ENCODE peak calls at places on chromosome 6, in ten cellular contexts. B is stomach, S is brain microvascular endothelial cell, O is IMR-90, D is adipocyte, P is WERI-Rb-1, G is fibroblast of mammary gland, N is cardiac fibroblast, E is epithelial cell of esophagus, M is AG04450. U is an unnamed sample.

GRCh38 chr6:150272264-150272975 is 96.4 kb upstream of the IYD start:
- DNase-seq in M (no peak), E (peak), N (no peak), G (no peak), B (no peak), D (no peak), O (no peak), P (no peak), S (no peak), U (no peak)

GRCh38 chr6:44668391-44668930 is 281.0 kb downstream of the CDC5L start:
- DNase-seq in M (no peak), N (no peak), P (no peak), S (no peak), D (no peak), G (no peak), E (no peak), B (no peak), O (no peak), U (no peak)

GRCh38 chr6:52526634-52527033 is 50.2 kb downstream of the TRAM2 start:
- DNase-seq in D (no peak), B (no peak), P (no peak), E (peak), G (no peak), S (no peak), O (peak), M (no peak), N (no peak), U (no peak)

GRCh38 chr6:44149369-44150012 is 9.1 kb upstream of the CAPN11 start:
- DNase-seq in O (no peak), M (no peak), B (no peak), N (no peak), S (no peak), P (no peak), D (no peak), G (no peak), E (no peak), U (no peak)

GRCh38 chr6:111173946-111174345 is 86.6 kb downstream of the SLC16A10 start:
- DNase-seq in E (no peak), P (peak), M (no peak), S (no peak), N (no peak), D (no peak), B (no peak), O (no peak), G (no peak), U (no peak)

GRCh38 chr6:116685437-116685993 is 4.5 kb downstream of the KPNA5 start:
- DNase-seq in E (no peak), D (no peak), G (peak), O (no peak), P (no peak), N (no peak), S (no peak), M (no peak), B (no peak), U (no peak)

GRCh38 chr6:36729169-36729549 is 31.5 kb downstream of the RAB44 start:
- DNase-seq in N (peak), O (no peak), M (no peak), G (peak), B (no peak), S (no peak), D (no peak), E (no peak), P (no peak), U (no peak)

GRCh38 chr6:134589512-134589911 is 271.6 kb upstream of the SGK1 start:
- DNase-seq in G (peak), N (peak), M (peak), D (peak), S (peak), E (peak), B (no peak), P (no peak), O (peak), U (no peak)

GRCh38 chr6:105272783-105273182 is 93.0 kb upstream of the POPDC3 start:
- DNase-seq in D (peak), E (peak), M (no peak), P (peak), O (peak), S (no peak), B (peak), N (peak), G (peak), U (no peak)

GRCh38 chr6:11732036-11732545 is 46.5 kb downstream of the ADTRP start:
- DNase-seq in S (peak), O (peak), M (no peak), N (peak), G (peak), E (no peak), D (no peak), B (peak), P (no peak), U (peak)

GRCh38 chr6:136677822-136678221 is 114.5 kb downstream of the MAP3K5 start:
- DNase-seq in P (no peak), O (no peak), E (peak), M (no peak), D (no peak), B (no peak), G (no peak), S (no peak), N (no peak), U (no peak)

GRCh38 chr6:140178550-140179334 is 804.3 kb upstream of the CITED2 start:
- DNase-seq in N (peak), M (peak), E (peak), O (peak), P (no peak), S (peak), G (peak), B (no peak), D (peak), U (no peak)

GRCh38 chr6:12602951-12603710 is 113.4 kb upstream of the PHACTR1 start:
- DNase-seq in N (peak), E (peak), O (peak), S (peak), P (no peak), D (peak), G (peak), B (peak), M (no peak), U (peak)

GRCh38 chr6:138973481-138974140 is 14.4 kb downstream of the REPS1 start:
- DNase-seq in S (peak), O (peak), D (peak), G (peak), P (no peak), M (no peak), E (no peak), N (peak), B (no peak), U (no peak)

GRCh38 chr6:82040405-82041221 is 206.9 kb downstream of the IBTK start:
- DNase-seq in G (peak), S (peak), E (peak), P (peak), B (no peak), N (peak), O (peak), D (peak), M (peak), U (peak)

GRCh38 chr6:128882560-128882959 is 378 bp upstream of the LAMA2 start:
- DNase-seq in O (peak), N (no peak), M (no peak), S (no peak), P (no peak), G (no peak), E (no peak), B (no peak), D (no peak), U (no peak)

GRCh38 chr6:56786256-56786655 is 143.6 kb upstream of the DST start:
- DNase-seq in N (no peak), G (no peak), P (no peak), S (no peak), M (no peak), O (no peak), B (no peak), D (no peak), E (no peak), U (no peak)

GRCh38 chr6:36820700-36821580 is 18.3 kb downstream of the CPNE5 start:
- DNase-seq in G (peak), B (no peak), S (peak), E (peak), D (peak), P (peak), M (peak), N (peak), O (peak), U (no peak)

GRCh38 chr6:20286968-20287565 is 74.8 kb upstream of the MBOAT1 start:
- DNase-seq in G (peak), P (no peak), B (no peak), S (no peak), M (no peak), N (no peak), E (no peak), O (peak), D (no peak), U (no peak)

GRCh38 chr6:42988486-42989020 is 4.2 kb downstream of the PPP2R5D start:
- DNase-seq in M (no peak), G (peak), S (no peak), D (peak), E (peak), N (peak), P (no peak), B (no peak), O (peak), U (no peak)

GRCh38 chr6:43254846-43255245 is 11.6 kb downstream of the TTBK1 start:
- DNase-seq in P (no peak), E (no peak), D (no peak), B (no peak), G (no peak), M (no peak), O (no peak), N (no peak), S (no peak), U (no peak)

GRCh38 chr6:56841751-56842150 is 113.2 kb upstream of the BEND6 start:
- DNase-seq in D (peak), N (no peak), S (no peak), M (no peak), E (no peak), P (no peak), O (no peak), G (no peak), B (no peak), U (no peak)

GRCh38 chr6:4962905-4963304 is 40.9 kb downstream of the RPP40 start:
- DNase-seq in E (no peak), M (no peak), S (peak), D (peak), P (no peak), G (no peak), N (no peak), O (no peak), B (no peak), U (no peak)

GRCh38 chr6:11207199-11207968 is 25.1 kb downstream of the NEDD9 start:
- DNase-seq in P (no peak), B (peak), M (peak), S (peak), D (peak), E (peak), N (peak), G (peak), O (peak), U (no peak)

GRCh38 chr6:30963641-30964040 is 19.9 kb upstream of the MUC21 start:
- DNase-seq in N (no peak), S (no peak), G (peak), P (no peak), E (peak), B (no peak), O (peak), D (no peak), M (no peak), U (no peak)

DNA sequence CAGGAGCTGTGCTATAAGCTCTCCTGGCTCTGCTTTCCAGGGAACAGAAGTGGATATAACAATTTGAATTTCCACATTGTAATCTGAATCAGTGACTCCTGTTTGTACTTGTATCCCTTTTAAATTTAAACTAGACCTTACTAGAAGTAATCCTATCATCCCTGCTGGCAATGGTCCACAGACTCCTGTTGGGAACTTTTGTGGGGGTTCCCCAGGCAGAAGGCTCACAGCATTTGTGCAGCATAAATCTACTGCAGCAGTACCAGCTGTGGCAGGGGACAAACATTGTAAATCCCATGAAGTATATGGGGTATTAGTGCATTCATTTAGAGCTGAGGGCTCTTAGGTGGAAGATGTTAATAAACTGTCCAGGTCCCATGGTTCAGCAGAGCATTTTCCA is 12.0 kb upstream of the PDCD2 start:
- DNase-seq in S (no peak), B (no peak), O (no peak), N (no peak), M (no peak), G (no peak), E (no peak), D (no peak), P (peak), U (no peak)
- H3K4me3 ChIP-seq in S (no peak), B (no peak), O (no peak), N (no peak), M (no peak), G (no peak), E (no peak), D (no peak), P (no peak), U (no peak)

DNA sequence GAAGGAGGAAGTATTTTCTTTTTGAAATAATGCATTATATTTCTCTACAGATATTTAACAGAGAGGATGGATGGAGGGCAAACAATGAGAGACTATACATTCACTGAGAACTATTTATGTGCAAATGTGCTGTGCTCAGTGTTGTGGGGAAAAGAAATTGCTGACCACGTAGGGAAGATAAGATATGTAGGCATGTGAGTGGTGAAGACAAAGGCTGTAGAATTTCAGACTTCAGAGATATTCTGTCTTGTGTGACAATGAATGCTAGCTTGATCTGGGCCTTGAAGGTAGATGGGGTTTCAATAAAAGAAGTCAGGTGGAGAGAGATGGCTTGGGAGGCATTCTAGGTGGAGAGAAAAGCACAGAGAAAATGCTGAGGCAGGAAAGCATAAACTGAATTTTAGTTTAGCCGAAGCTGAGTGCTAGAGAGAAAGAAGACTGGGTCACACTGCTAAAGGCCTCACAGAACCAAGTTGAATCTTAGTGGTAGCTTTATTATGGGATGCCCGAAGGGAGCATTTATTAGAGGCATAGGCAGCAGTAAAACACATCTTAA is 56.9 kb upstream of the EEF1A1 start:
- DNase-seq in S (peak), B (no peak), P (no peak), N (peak), G (no peak), E (no peak), M (no peak), O (no peak), D (no peak), U (peak)
- H3K4me3 ChIP-seq in S (no peak), B (no peak), P (no peak), N (no peak), G (no peak), E (no peak), M (no peak), O (no peak), D (no peak), U (no peak)

GRCh38 chr6:15335916-15336315 is 90.0 kb downstream of the JARID2 start:
- DNase-seq in E (no peak), N (no peak), B (no peak), M (no peak), D (no peak), S (no peak), G (no peak), O (no peak), P (no peak), U (no peak)
- H3K4me3 ChIP-seq in E (no peak), N (no peak), B (no peak), M (no peak), D (no peak), S (no peak), G (no peak), O (no peak), P (no peak), U (no peak)

DNA sequence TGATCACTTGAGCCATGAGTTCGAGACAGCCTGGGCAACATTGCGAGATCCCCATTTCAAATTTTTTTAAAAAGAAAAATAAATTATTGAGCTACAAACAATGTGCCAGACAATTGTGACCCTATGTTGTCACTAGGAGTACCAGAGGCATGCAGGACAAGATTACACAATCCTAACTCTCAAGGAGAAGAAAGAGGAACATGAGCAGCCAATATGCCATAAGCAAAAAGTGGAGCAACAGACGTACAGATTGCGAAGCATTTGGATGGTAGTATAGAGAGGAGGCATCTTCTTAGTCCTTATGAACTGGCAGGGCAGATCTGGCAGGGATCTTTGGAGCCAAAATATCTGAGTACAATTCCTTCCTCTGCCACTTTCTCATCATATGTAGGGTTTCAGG is 156.4 kb downstream of the OR2B2 start:
- DNase-seq in M (no peak), P (no peak), G (no peak), N (no peak), D (no peak), S (no peak), E (no peak), B (no peak), O (no peak), U (no peak)
- H3K4me3 ChIP-seq in M (no peak), P (no peak), G (no peak), N (no peak), D (no peak), S (no peak), E (no peak), B (no peak), O (no peak), U (no peak)

GRCh38 chr6:41498968-41499599 is 47.1 kb upstream of the FOXP4 start:
- DNase-seq in S (no peak), N (no peak), M (no peak), G (no peak), D (no peak), B (no peak), O (no peak), E (no peak), P (no peak), U (no peak)
- H3K4me3 ChIP-seq in S (no peak), N (no peak), M (no peak), G (no peak), D (no peak), B (no peak), O (no peak), E (no peak), P (no peak), U (no peak)

GRCh38 chr6:3075522-3076113 is 7.3 kb downstream of the RIPK1 start:
- DNase-seq in D (no peak), P (no peak), M (no peak), N (no peak), O (no peak), S (no peak), E (no peak), B (no peak), G (peak), U (peak)
- H3K4me3 ChIP-seq in D (no peak), P (no peak), M (no peak), N (no peak), O (no peak), S (no peak), E (no peak), B (no peak), G (no peak), U (no peak)

GRCh38 chr6:166494757-166495486 is 91.6 kb downstream of the RAMACL start:
- DNase-seq in G (no peak), B (no peak), E (no peak), S (no peak), O (no peak), N (no peak), P (no peak), M (no peak), D (no peak), U (no peak)
- H3K4me3 ChIP-seq in G (no peak), B (no peak), E (no peak), S (no peak), O (no peak), N (no peak), P (no peak), M (no peak), D (no peak), U (no peak)

GRCh38 chr6:159790149-159790946 is at the start of gene MRPL18:
- DNase-seq in M (peak), O (peak), E (peak), D (peak), P (peak), G (peak), B (peak), N (peak), S (peak), U (peak)

GRCh38 chr6:159790947-159791598 is 806 bp downstream of the MRPL18 start:
- DNase-seq in S (peak), D (no peak), G (no peak), B (peak), O (no peak), N (no peak), P (no peak), M (no peak), E (peak), U (no peak)

GRCh38 chr6:159788276-159788675 is 1.1 kb downstream of the TCP1 start:
- DNase-seq in E (no peak), N (no peak), D (no peak), O (no peak), M (no peak), G (no peak), S (no peak), B (no peak), P (no peak), U (peak)

GRCh38 chr6:159789377-159790148 is at the start of gene TCP1:
- DNase-seq in S (peak), G (peak), O (peak), M (peak), P (peak), E (peak), B (peak), D (peak), N (peak), U (peak)

DNA sequence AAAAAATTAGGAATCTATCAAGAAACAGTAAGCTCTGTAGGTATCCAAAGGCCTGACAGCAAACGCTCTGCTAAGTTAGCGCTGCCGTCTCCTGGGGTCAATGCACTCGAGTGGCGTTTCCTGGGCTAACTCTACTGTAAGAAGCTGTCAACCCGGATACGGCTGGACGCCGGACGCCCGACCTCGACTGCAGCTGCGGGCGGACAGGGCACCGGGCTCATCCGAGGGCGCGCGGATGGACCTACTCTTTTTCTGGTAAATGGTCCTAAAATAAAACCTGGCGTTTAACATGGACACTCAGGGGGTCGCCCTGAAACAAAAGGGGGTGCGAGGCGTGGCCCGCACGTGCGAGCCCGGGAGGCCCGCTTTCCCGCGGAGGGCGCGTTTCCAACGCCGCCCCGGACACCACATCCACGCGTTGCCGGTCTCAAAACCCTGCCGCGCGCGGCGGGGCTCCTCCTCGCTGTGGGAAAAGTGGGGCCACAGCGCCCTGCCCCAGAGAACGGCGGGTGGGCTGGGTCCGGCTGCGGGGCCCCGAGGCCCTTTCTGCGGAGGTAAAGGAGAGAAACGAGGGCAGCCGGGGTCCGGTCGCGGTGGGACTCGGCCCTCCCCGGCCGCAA is 535 bp downstream of the TCP1 start:
- DNase-seq in E (peak), N (peak), G (peak), O (peak), D (peak), M (no peak), S (peak), B (peak), P (no peak), U (peak)
- H3K4me3 ChIP-seq in E (peak), N (peak), G (peak), O (peak), D (peak), M (peak), S (peak), B (peak), P (peak), U (peak)